ENCODE peak calls at places on chromosomes 16 and 17, in ten cellular contexts. V, U, R, D, S, F, B, E, M and L are unnamed samples.

GRCh38 chr16:15461376-15461775 is 27.0 kb downstream of the BMERB1 start:
- DNase-seq in V (no peak), U (no peak), R (no peak), D (no peak), S (no peak), F (no peak), B (no peak), E (no peak), M (no peak), L (no peak)

GRCh38 chr16:58085171-58085570 is 44.0 kb downstream of the CFAP20 start:
- DNase-seq in V (no peak), U (no peak), R (no peak), D (no peak), S (no peak), F (no peak), B (no peak), E (no peak), M (no peak), L (no peak)

GRCh38 chr16:69476920-69477418 is 52.5 kb downstream of the CYB5B start:
- DNase-seq in V (no peak), U (no peak), R (no peak), D (peak; percentile 73), S (no peak), F (peak; percentile 90), B (no peak), E (peak; percentile 47), M (no peak), L (no peak)

GRCh38 chr17:57557363-57557762 is 187.7 kb downstream of the CCDC182 start:
- DNase-seq in V (no peak), U (no peak), R (no peak), D (no peak), S (no peak), F (peak; percentile 7), B (no peak), E (no peak), M (no peak), L (no peak)

GRCh38 chr17:57532556-57532955 is 212.5 kb downstream of the CCDC182 start:
- DNase-seq in V (no peak), U (no peak), R (no peak), D (no peak), S (no peak), F (no peak), B (no peak), E (no peak), M (no peak), L (no peak)

GRCh38 chr17:48054238-48055185 is 6.4 kb downstream of the NFE2L1 start:
- DNase-seq in V (no peak), U (peak; percentile 79), R (peak; percentile 81), D (no peak), S (peak; percentile 91), F (peak; percentile 90), B (no peak), E (no peak), M (no peak), L (no peak)

GRCh38 chr16:50310308-50311133 is 44.2 kb downstream of the ADCY7 start:
- DNase-seq in V (no peak), U (no peak), R (no peak), D (no peak), S (no peak), F (no peak), B (peak; percentile 27), E (no peak), M (no peak), L (no peak)

GRCh38 chr17:79607941-79608728 is 2.7 kb downstream of the RBFOX3 start:
- DNase-seq in V (no peak), U (peak; percentile 92), R (no peak), D (peak; percentile 27), S (no peak), F (peak; percentile 61), B (no peak), E (no peak), M (no peak), L (no peak)

GRCh38 chr16:27386674-27387073 is 15.3 kb upstream of the IL21R start:
- DNase-seq in V (no peak), U (no peak), R (no peak), D (no peak), S (no peak), F (no peak), B (no peak), E (no peak), M (no peak), L (no peak)

GRCh38 chr17:4533522-4534502 is 21.4 kb downstream of the MYBBP1A start:
- DNase-seq in V (no peak), U (peak; percentile 38), R (peak; percentile 88), D (peak; percentile 53), S (no peak), F (no peak), B (no peak), E (no peak), M (no peak), L (peak; percentile 19)

GRCh38 chr16:14529010-14529669 is 100.9 kb downstream of the PARN start:
- DNase-seq in V (peak; percentile 22), U (peak; percentile 81), R (peak; percentile 57), D (peak; percentile 97), S (peak; percentile 60), F (peak; percentile 88), B (no peak), E (peak; percentile 88), M (peak; percentile 12), L (peak; percentile 36)

GRCh38 chr16:27242398-27242797 is 26.2 kb downstream of the NSMCE1 start:
- DNase-seq in V (no peak), U (no peak), R (no peak), D (no peak), S (no peak), F (no peak), B (peak; percentile 13), E (no peak), M (no peak), L (no peak)

GRCh38 chr17:59331929-59332889 is 754 bp downstream of the YPEL2 start:
- DNase-seq in V (peak; percentile 13), U (peak; percentile 47), R (no peak), D (no peak), S (no peak), F (no peak), B (peak; percentile 60), E (no peak), M (no peak), L (peak; percentile 21)

GRCh38 chr16:85956426-85956825 is 57.5 kb downstream of the IRF8 start:
- DNase-seq in V (no peak), U (no peak), R (no peak), D (no peak), S (no peak), F (no peak), B (no peak), E (no peak), M (no peak), L (no peak)

GRCh38 chr17:50954641-50955121 is 88.5 kb upstream of the TOB1 start:
- DNase-seq in V (no peak), U (no peak), R (no peak), D (no peak), S (no peak), F (no peak), B (no peak), E (no peak), M (no peak), L (no peak)

GRCh38 chr17:75594499-75595283 is 7.1 kb downstream of the MYO15B start:
- DNase-seq in V (no peak), U (peak; percentile 59), R (no peak), D (peak; percentile 48), S (no peak), F (no peak), B (no peak), E (no peak), M (no peak), L (no peak)

GRCh38 chr17:30091771-30092170 is 24.8 kb upstream of the NSRP1 start:
- DNase-seq in V (no peak), U (no peak), R (no peak), D (peak; percentile 24), S (no peak), F (peak; percentile 87), B (no peak), E (peak; percentile 81), M (no peak), L (no peak)

GRCh38 chr17:1574697-1575471 is 12.3 kb upstream of the PITPNA start:
- DNase-seq in V (no peak), U (no peak), R (no peak), D (no peak), S (peak; percentile 30), F (no peak), B (no peak), E (no peak), M (no peak), L (no peak)

GRCh38 chr16:30896890-30897730 is 696 bp downstream of the CTF1 start:
- DNase-seq in V (peak; percentile 61), U (peak; percentile 78), R (peak; percentile 85), D (peak; percentile 89), S (peak; percentile 89), F (peak; percentile 89), B (peak; percentile 76), E (peak; percentile 86), M (peak; percentile 64), L (peak; percentile 70)

GRCh38 chr17:74089869-74090464 is 113.5 kb upstream of the RPL38 start:
- DNase-seq in V (no peak), U (peak; percentile 83), R (no peak), D (peak; percentile 79), S (peak; percentile 50), F (peak; percentile 65), B (peak; percentile 51), E (peak; percentile 13), M (no peak), L (peak; percentile 47)

GRCh38 chr17:16980813-16981731 is 9.2 kb upstream of the TNFRSF13B start:
- DNase-seq in V (no peak), U (peak; percentile 85), R (no peak), D (no peak), S (no peak), F (peak; percentile 73), B (no peak), E (no peak), M (no peak), L (peak; percentile 5)

GRCh38 chr16:80788016-80788415 is 16.4 kb downstream of the CDYL2 start:
- DNase-seq in V (no peak), U (no peak), R (no peak), D (no peak), S (no peak), F (peak; percentile 29), B (no peak), E (no peak), M (no peak), L (no peak)